ENCODE peak calls at places on chromosomes 2 and 18, in four cellular contexts. X, M, L and H are unnamed samples.

GRCh38 chr2:219245899-219246230 is 586 bp downstream of the STK16 start:
- DNase-seq in L (no peak), X (no peak), M (no peak), H (no peak)

GRCh38 chr2:9753665-9754531 is 89.4 kb upstream of the TAF1B start:
- DNase-seq in L (no peak), X (peak; percentile 46), M (peak; percentile 82), H (no peak)

GRCh38 chr2:208142255-208142924 is 3.6 kb downstream of the CRYGB start:
- DNase-seq in M (no peak), X (no peak), L (no peak), H (no peak)

GRCh38 chr2:197760293-197760657 is 24.8 kb downstream of the BOLL start:
- DNase-seq in L (no peak), M (no peak), X (no peak), H (no peak)

GRCh38 chr2:26212011-26212410 is 32.4 kb downstream of the HADHA start:
- DNase-seq in X (no peak), M (no peak), L (no peak), H (no peak)

GRCh38 chr18:49041677-49042570 is 91.2 kb upstream of the SMAD7 start:
- DNase-seq in X (no peak), M (peak; percentile 61), L (no peak), H (no peak)

GRCh38 chr18:30454920-30455319 is 587.6 kb downstream of the DSC3 start:
- DNase-seq in X (no peak), M (no peak), L (no peak), H (no peak)

GRCh38 chr2:112142525-112143078 is 4.4 kb downstream of the FBLN7 start:
- DNase-seq in X (no peak), M (no peak), L (no peak), H (no peak)

GRCh38 chr2:47354817-47355653 is 47.9 kb upstream of the MSH2 start:
- DNase-seq in X (no peak), L (no peak), M (no peak), H (no peak)

GRCh38 chr2:26654061-26654340 is 12.8 kb upstream of the CIB4 start:
- DNase-seq in L (no peak), M (no peak), X (no peak), H (no peak)

GRCh38 chr2:32805104-32806095 is 141.4 kb upstream of the LTBP1 start:
- DNase-seq in M (no peak), X (no peak), L (no peak), H (no peak)

GRCh38 chr18:13264986-13265900 is 46.7 kb downstream of the LDLRAD4 start:
- DNase-seq in L (no peak), M (no peak), X (no peak), H (no peak)

GRCh38 chr2:76672798-76673197 is 849.4 kb downstream of the LRRTM4 start:
- DNase-seq in L (no peak), X (no peak), M (no peak), H (no peak)

GRCh38 chr2:179263460-179264237 is 983 bp downstream of the SESTD1 start:
- DNase-seq in X (peak; percentile 55), M (peak; percentile 30), L (peak; percentile 89), H (peak; percentile 31)
- TF ChIP-seq CTCF in X (no peak), M (no peak), L (no peak), H (no peak)

DNA sequence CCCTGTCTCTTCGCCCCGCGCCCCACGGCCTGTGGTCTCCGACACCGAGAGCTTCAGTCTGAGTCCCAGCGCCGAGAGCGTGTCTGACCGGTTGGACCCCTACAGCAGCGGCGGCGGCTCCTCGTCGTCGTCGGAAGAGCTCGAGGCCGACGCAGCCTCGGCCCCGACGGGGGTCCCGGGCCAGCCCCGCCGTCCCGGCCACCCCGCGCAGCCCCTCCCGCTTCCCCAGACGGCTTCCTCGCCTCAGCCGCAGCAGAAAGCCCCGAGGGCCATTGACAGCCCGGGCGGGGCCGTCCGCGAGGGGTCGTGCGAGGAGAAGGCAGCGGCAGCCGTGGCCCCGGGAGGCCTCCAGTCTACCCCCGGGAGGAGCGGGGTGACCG is 1.3 kb downstream of the PHLPP1 start:
- DNase-seq in M (peak; percentile 57), L (peak; percentile 92), X (peak; percentile 78), H (peak; percentile 57)
- TF ChIP-seq CTCF in M (peak; percentile 20), L (no peak), X (peak; percentile 67), H (peak; percentile 30)

DNA sequence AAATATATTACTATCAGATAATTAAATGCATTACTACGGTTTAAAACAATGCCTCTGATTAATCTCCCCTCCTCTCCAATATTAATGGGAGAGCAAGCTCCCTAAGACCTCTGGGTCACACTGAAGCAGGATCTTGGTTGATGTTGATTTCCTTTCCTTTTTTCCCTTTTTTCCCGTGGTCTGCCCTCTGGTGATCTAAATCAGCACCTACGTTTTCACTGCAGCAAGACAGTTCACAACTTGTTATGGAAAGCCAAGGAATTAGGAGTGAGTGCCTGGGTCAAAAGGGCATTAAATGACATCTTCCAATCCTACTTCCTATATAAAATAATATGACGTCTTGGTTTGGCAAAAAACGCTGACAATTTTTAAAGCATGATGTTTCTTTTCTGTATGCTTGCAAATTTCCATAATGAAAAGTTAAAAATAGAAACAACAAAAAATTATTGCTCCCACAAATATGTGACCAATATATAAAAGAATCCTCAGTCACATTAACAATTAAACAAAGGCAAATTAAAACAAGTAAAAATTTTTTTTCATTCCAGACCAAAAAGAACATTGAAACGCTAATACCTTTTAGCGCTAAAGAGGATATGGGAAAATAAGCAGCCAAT is 7.9 kb upstream of the CFAP36 start:
- DNase-seq in M (no peak), L (no peak), X (no peak), H (peak; percentile 23)
- TF ChIP-seq CTCF in M (no peak), L (no peak), X (peak; percentile 12), H (peak; percentile 59)

GRCh38 chr2:135799738-135800137 is 37.2 kb downstream of the LCT start:
- DNase-seq in X (no peak), L (no peak), M (no peak), H (no peak)
- TF ChIP-seq CTCF in X (no peak), L (no peak), M (no peak), H (peak; percentile 23)

GRCh38 chr2:123688504-123688903 is 336.6 kb upstream of the CNTNAP5 start:
- DNase-seq in X (no peak), L (no peak), M (no peak), H (no peak)

GRCh38 chr2:123687064-123687463 is 338.0 kb upstream of the CNTNAP5 start:
- DNase-seq in M (no peak), L (no peak), X (no peak), H (no peak)
- TF ChIP-seq CTCF in M (no peak), L (no peak), X (no peak), H (no peak)

GRCh38 chr2:95315801-95316411 is 18.8 kb downstream of the KCNIP3 start:
- DNase-seq in X (no peak), M (no peak), L (peak; percentile 58), H (no peak)

GRCh38 chr2:95316466-95317122 is 19.4 kb downstream of the KCNIP3 start:
- DNase-seq in M (no peak), L (peak; percentile 51), X (no peak), H (no peak)

GRCh38 chr2:95313296-95314265 is 16.4 kb downstream of the KCNIP3 start:
- DNase-seq in X (no peak), M (no peak), L (peak; percentile 64), H (no peak)

GRCh38 chr2:95314598-95314963 is 17.4 kb downstream of the KCNIP3 start:
- DNase-seq in M (no peak), L (peak; percentile 62), X (no peak), H (no peak)

GRCh38 chr2:95314964-95315611 is 17.9 kb downstream of the KCNIP3 start:
- DNase-seq in L (peak; percentile 63), M (peak; percentile 14), X (peak; percentile 56), H (peak; percentile 33)
- TF ChIP-seq CTCF in L (no peak), M (peak; percentile 40), X (peak; percentile 46), H (peak; percentile 70)

GRCh38 chr2:206154197-206154596 is 5.0 kb downstream of the NDUFS1 start:
- DNase-seq in M (peak; percentile 44), X (no peak), L (no peak), H (no peak)
- TF ChIP-seq CTCF in M (peak; percentile 29), X (peak; percentile 48), L (no peak), H (no peak)